ENCODE peak calls at places on chromosomes 6 and 20, in six cellular contexts. Z is A549; H is fibroblast of mammary gland; N is activated naive CD4-positive, alpha-beta T cell; W is AG04450; F is bronchial epithelial cell. G is an unnamed sample.

GRCh38 chr20:34190679-34191090 is 50.5 kb upstream of the ASIP start:
- DNase-seq in H (peak; percentile 90), Z (peak; percentile 82), W (peak; percentile 78), F (peak; percentile 70), N (peak; percentile 21), G (no peak)

GRCh38 chr6:101402618-101403002 is 9.1 kb downstream of the GRIK2 start:
- DNase-seq in F (no peak), Z (no peak), W (no peak), N (no peak), H (no peak), G (no peak)

GRCh38 chr6:142265476-142265875 is 36.3 kb upstream of the ADGRG6 start:
- DNase-seq in H (no peak), F (no peak), N (no peak), Z (no peak), W (no peak), G (no peak)

GRCh38 chr6:95417856-95418255 is 159.5 kb upstream of the MANEA start:
- DNase-seq in H (no peak), Z (no peak), N (no peak), W (no peak), F (no peak), G (no peak)

GRCh38 chr6:100188754-100189153 is 194.7 kb upstream of the MCHR2 start:
- DNase-seq in F (no peak), W (no peak), H (no peak), Z (no peak), N (no peak), G (no peak)

GRCh38 chr6:137024172-137024990 is 20.4 kb downstream of the IL20RA start:
- DNase-seq in H (no peak), F (peak; percentile 28), Z (no peak), W (no peak), N (no peak), G (no peak)

GRCh38 chr6:108632441-108632840 is 71.7 kb downstream of the FOXO3 start:
- DNase-seq in N (no peak), F (peak; percentile 23), W (no peak), Z (no peak), H (no peak), G (no peak)

GRCh38 chr6:158285321-158285960 is 26.8 kb upstream of the TULP4 start:
- DNase-seq in H (peak; percentile 17), N (no peak), F (no peak), W (no peak), Z (no peak), G (no peak)

GRCh38 chr6:4460595-4461475 is 315.4 kb upstream of the CDYL start:
- DNase-seq in F (peak; percentile 31), Z (no peak), W (peak; percentile 23), H (peak; percentile 85), N (no peak), G (no peak)

GRCh38 chr6:73011945-73012344 is 213.4 kb downstream of the KHDC1L start:
- DNase-seq in W (no peak), N (no peak), Z (no peak), F (no peak), H (no peak), G (no peak)

GRCh38 chr6:1575213-1576041 is 34.3 kb upstream of the FOXC1 start:
- DNase-seq in W (no peak), H (peak; percentile 52), N (no peak), Z (no peak), F (no peak), G (no peak)

GRCh38 chr6:143536461-143536865 is 24.9 kb upstream of the FUCA2 start:
- DNase-seq in H (peak; percentile 24), Z (peak; percentile 23), W (no peak), F (no peak), N (peak; percentile 35), G (peak; percentile 33)

GRCh38 chr6:170451762-170452651 is 101.1 kb downstream of the PSMB1 start:
- DNase-seq in F (no peak), H (no peak), W (no peak), N (no peak), Z (no peak), G (no peak)

GRCh38 chr20:1437222-1437904 is 29.3 kb downstream of the NSFL1C start:
- DNase-seq in Z (peak; percentile 91), H (peak; percentile 89), N (peak; percentile 71), W (peak; percentile 72), F (peak; percentile 72), G (no peak)

GRCh38 chr6:143842468-143842901 is 653 bp upstream of the LTV1 start:
- DNase-seq in H (no peak), N (no peak), W (no peak), Z (no peak), F (peak; percentile 22), G (no peak)

GRCh38 chr20:58019027-58019849 is 209.2 kb downstream of the ANKRD60 start:
- DNase-seq in Z (peak; percentile 47), F (no peak), W (no peak), H (peak; percentile 1), N (no peak), G (no peak)

GRCh38 chr20:49706548-49707517 is 6.8 kb downstream of the B4GALT5 start:
- DNase-seq in H (no peak), W (no peak), N (no peak), F (no peak), Z (peak; percentile 58), G (no peak)

GRCh38 chr20:61185181-61185580 is 66.9 kb upstream of the CDH4 start:
- DNase-seq in H (no peak), N (no peak), F (peak; percentile 2), Z (no peak), W (no peak), G (no peak)

G was measured in activated gamma-delta T cell.